ENCODE peak calls at places on chromosome X, in four cellular contexts. C is upper lobe of right lung, P is caudate nucleus, Q is hepatocyte. S is an unnamed sample.
A peak's percentile ranks its signal among the peaks of the same experiment; 100 is the strongest.

GRCh38 chrX:72009731-72010130 is 99.1 kb downstream of the NHSL2 start:
- DNase-seq in C (no peak), P (no peak), Q (no peak), S (no peak)

GRCh38 chrX:17291141-17291900 is 83.7 kb upstream of the NHS start:
- DNase-seq in C (no peak), P (no peak), Q (no peak), S (no peak)

GRCh38 chrX:71095033-71095432 is 618 bp upstream of the FOXO4 start:
- DNase-seq in C (no peak), P (no peak), Q (no peak), S (no peak)

GRCh38 chrX:46703980-46704379 is 54.9 kb downstream of the SLC9A7 start:
- DNase-seq in C (no peak), P (no peak), Q (no peak), S (no peak)

GRCh38 chrX:15483897-15484296 is 9.2 kb downstream of the PIR start:
- DNase-seq in C (no peak), P (no peak), Q (no peak), S (no peak)

GRCh38 chrX:129600981-129601424 is 53.8 kb downstream of the APLN start:
- DNase-seq in C (no peak), P (peak; percentile 28), Q (peak; percentile 34), S (no peak)

GRCh38 chrX:21725498-21725897 is 32.4 kb downstream of the SMPX start:
- DNase-seq in C (no peak), P (no peak), Q (peak; percentile 43), S (no peak)

GRCh38 chrX:119234931-119235555 is 1.0 kb upstream of the PGRMC1 start:
- DNase-seq in C (no peak), P (no peak), Q (no peak), S (no peak)

GRCh38 chrX:56803849-56804681 is 75.0 kb downstream of the NBDY start:
- DNase-seq in C (no peak), P (no peak), Q (peak; percentile 1), S (no peak)

GRCh38 chrX:51496501-51497291 is at the start of gene NUDT11:
- DNase-seq in C (peak; percentile 73), P (peak; percentile 50), Q (peak; percentile 82), S (no peak)

GRCh38 chrX:81120936-81121351 is 80.8 kb downstream of the HMGN5 start:
- DNase-seq in C (no peak), P (peak; percentile 8), Q (peak; percentile 69), S (peak; percentile 15)

GRCh38 chrX:81120270-81120935 is 81.3 kb downstream of the HMGN5 start:
- DNase-seq in C (no peak), P (no peak), Q (no peak), S (no peak)

DNA sequence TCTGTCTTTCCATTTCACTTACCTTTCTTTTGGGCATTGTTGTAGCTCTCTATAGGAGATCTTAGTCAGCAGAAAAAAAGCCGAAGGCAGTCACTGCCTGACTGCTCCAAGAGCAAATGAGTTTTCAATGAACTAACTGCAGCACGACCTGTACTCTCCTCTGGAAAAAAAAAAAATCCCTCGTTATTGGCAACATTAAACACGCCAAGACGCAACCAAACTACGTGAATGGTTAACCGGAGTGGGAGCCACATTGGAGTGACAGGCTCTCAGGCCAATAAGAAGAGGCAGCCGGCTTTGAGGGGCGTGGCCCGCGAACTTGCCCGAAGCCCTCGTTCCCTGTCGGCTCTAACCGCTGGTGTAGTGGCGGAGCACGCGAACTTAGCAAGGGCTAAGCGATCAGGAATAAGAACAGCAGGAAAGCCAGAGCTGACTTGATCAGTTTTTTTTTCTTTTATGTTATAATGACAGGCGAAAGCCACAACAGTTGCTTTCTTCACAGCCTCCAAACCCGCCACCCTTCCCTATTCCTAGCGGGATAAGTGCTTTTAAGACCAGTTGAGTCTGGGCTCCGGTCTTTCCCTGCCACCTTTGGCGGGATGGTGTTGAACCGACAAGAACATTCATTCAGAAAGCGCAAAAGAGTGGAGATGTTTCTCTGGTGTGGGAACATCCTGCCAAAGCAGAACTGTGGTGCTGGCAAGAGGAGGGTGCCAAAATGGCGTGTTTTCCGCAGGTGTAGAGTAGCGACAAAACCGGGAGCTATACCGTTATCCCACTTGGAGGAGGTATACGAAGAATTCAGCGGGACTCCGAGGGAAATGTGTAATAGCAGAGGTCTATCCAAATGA is 80.0 kb downstream of the HMGN5 start:
- DNase-seq in C (peak; percentile 92), P (peak; percentile 79), Q (peak; percentile 90), S (peak; percentile 80)
- H3K27ac ChIP-seq in C (peak overlapping the region; percentile 47), P (no peak overlapping the region), Q (peak overlapping the region; percentile 62), S (no peak overlapping the region)

GRCh38 chrX:118208476-118208875 is 91.9 kb upstream of the KLHL13 start:
- DNase-seq in C (no peak), P (no peak), Q (no peak), S (no peak)

GRCh38 chrX:118205996-118206395 is 89.4 kb upstream of the KLHL13 start:
- DNase-seq in C (no peak), P (no peak), Q (no peak), S (no peak)

GRCh38 chrX:118205421-118205820 is 88.8 kb upstream of the KLHL13 start:
- DNase-seq in C (no peak), P (no peak), Q (no peak), S (no peak)

GRCh38 chrX:118211891-118212816 is 95.5 kb upstream of the KLHL13 start:
- DNase-seq in C (no peak), P (no peak), Q (no peak), S (no peak)

DNA sequence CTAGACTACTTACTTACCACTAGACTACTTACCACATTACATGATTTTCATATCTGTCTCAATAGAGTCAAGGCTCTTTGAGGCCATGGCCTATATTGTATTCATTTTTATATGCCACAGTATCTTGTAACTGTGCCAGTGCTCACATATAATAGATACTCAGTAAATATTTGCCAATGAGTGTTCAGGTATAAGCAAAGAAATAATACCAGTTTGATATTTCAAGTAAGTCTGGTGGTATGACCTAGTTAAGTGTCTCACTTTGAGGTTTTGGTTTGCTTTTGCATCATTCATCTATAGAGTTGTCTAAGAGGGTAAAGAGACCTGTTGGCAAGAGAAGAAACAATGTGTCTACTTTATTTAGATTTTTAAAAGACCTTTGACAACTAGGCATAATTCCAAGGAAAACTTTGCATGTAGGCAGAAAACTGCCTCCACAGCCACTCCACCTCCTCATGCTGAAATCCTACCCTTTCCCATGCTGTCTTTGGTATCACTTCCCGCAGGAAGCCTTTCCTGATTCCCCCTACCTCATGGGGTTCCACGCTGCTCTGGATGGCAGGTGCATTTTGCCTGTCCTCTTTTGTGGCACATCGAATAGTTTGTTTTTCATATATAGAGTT is 91.3 kb upstream of the KLHL13 start:
- DNase-seq in C (no peak), P (no peak), Q (no peak), S (no peak)
- H3K27ac ChIP-seq in C (no peak overlapping the region), P (no peak overlapping the region), Q (no peak overlapping the region), S (no peak overlapping the region)

DNA sequence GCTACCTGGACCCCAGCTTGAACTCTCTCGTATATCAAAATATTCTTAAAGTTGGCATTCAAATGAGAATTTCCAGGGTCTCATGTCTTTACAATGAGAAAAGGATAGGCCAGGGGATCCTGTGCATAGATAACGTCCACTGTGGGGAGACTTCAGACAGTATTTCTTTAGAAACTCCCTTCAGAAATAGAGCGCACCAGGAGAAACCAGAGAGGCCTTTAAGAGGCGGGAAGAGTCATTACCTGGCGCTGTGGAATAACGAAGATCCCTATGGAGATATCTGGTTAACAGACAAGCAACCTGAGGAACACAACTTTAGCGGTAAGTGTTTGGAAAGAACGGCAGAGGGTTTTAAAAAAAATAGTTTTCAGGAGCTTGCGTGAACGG is 618 bp downstream of the RADX start:
- DNase-seq in C (no peak), P (no peak), Q (peak; percentile 13), S (no peak)
- H3K27ac ChIP-seq in C (no peak overlapping the region), P (no peak overlapping the region), Q (no peak overlapping the region), S (no peak overlapping the region)

GRCh38 chrX:125826774-125827451 is 339.2 kb downstream of the DCAF12L2 start:
- DNase-seq in C (no peak), P (no peak), Q (no peak), S (no peak)

DNA sequence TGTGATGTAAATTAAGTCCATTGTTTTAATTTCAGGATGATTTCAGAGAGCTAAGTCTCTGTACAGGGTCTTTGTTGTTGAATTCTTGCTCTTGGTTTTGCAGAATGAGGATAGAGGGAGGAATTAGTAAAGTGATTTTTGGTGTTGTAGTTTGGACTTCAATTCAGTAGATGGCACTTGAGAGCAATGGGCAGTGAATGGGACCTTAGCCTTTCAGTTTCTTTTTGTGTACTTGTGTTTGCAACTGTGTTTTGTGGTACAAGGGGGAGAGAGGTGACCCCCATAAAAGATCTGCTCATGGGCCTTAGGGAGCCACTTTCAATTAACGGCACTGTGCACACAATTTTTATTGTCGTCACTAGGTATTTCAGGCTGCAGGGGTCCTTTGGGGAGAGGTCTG is 340.0 kb downstream of the DCAF12L2 start:
- DNase-seq in C (no peak), P (no peak), Q (no peak), S (no peak)
- H3K27ac ChIP-seq in C (no peak overlapping the region), P (no peak overlapping the region), Q (no peak overlapping the region), S (no peak overlapping the region)

DNA sequence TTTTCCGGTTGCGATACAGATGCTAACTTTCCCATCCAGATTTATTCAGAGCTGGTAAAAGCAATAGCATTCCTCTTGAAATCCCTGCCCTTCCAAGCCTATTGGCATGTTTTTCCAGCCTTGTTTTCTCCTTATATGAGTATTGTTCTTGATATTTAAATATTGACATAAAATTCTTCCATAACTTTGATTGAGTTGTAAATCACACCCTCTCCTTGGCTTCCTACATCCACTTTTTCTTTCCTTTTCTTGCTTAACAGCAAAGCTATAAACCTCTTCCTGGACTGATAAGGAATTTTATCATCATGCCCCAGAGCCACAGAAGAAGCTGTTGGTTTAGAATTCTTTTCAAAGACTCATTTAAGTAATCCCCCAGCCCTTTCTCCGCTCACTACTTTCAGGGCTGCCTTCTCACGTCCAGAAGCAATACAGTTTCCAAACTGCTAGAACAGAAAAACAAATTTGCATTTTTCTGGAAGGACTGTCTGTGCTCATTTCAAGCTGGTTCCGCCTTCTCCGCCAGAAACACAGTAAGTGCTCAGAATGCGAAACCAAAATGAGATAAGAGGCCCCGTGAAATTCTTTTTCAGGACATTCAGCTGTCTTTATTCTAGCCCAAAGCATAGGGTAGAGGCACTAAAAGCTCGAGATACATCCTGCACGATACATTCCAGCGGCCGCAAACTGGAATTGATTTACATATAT is 922 bp downstream of the MID1 start:
- DNase-seq in C (no peak), P (no peak), Q (no peak), S (no peak)
- H3K27ac ChIP-seq in C (peak overlapping the region; percentile 66), P (peak overlapping the region; percentile 52), Q (peak overlapping the region; percentile 77), S (no peak overlapping the region)

GRCh38 chrX:23334871-23335599 is 386 bp downstream of the PTCHD1 start:
- DNase-seq in C (no peak), P (no peak), Q (peak; percentile 27), S (no peak)

GRCh38 chrX:23333842-23334535 is 660 bp upstream of the PTCHD1 start:
- DNase-seq in C (peak; percentile 58), P (peak; percentile 64), Q (peak; percentile 67), S (no peak)

GRCh38 chrX:23332888-23333821 is 1.5 kb upstream of the PTCHD1 start:
- DNase-seq in C (no peak), P (peak; percentile 36), Q (peak; percentile 48), S (no peak)

GRCh38 chrX:23332101-23332887 is 2.4 kb upstream of the PTCHD1 start:
- DNase-seq in C (no peak), P (peak; percentile 47), Q (peak; percentile 19), S (no peak)

DNA sequence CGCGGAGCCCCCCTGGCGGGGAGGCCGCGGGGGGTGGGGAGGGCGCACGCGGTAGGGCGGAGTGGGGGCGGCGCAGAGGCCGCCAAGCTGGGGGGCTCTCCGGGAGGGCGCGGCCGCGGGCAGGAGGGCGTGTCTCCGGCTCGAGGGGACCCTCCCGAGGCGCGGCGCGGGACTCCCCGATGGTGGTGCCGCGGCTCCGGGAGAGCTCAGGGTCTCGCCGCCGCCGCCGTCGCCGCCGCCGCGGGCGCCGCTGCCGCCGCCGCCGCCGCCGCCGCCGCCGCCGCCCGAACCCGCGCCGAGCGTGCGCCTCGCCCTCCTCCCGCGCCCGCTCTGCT is at the start of gene PTCHD1:
- DNase-seq in C (no peak), P (peak; percentile 60), Q (no peak), S (no peak)
- H3K27ac ChIP-seq in C (no peak within 1 kb of the TSS), P (peak within 1 kb of the TSS; percentile 16), Q (peak within 1 kb of the TSS; percentile 49), S (no peak within 1 kb of the TSS)

GRCh38 chrX:134537179-134537945 is 77.4 kb downstream of the HPRT1 start:
- DNase-seq in C (no peak), P (no peak), Q (peak; percentile 51), S (no peak)
- H3K27ac ChIP-seq in C (no peak overlapping the region), P (no peak overlapping the region), Q (peak overlapping the region; percentile 94), S (no peak overlapping the region)